ENCODE peak calls at places on chromosome 22, in six cellular contexts. I is pulmonary artery endothelial cell, P is iPS-NIHi11, V is NCI-H524, O is iris pigment epithelial cell, C is GM23248. W is an unnamed sample.

GRCh38 chr22:41341990-41342389 is 39.8 kb upstream of the TEF start:
- DNase-seq in I (no peak), P (no peak), V (no peak), O (peak), C (no peak), W (no peak)

GRCh38 chr22:35426801-35427140 is 26.8 kb downstream of the MCM5 start:
- DNase-seq in I (no peak), P (no peak), V (no peak), O (no peak), C (no peak), W (no peak)

GRCh38 chr22:32338757-32339156 is 18.9 kb upstream of the RFPL3 start:
- DNase-seq in I (no peak), P (no peak), V (no peak), O (no peak), C (no peak), W (no peak)

GRCh38 chr22:46547883-46548244 is 10.4 kb upstream of the CELSR1 start:
- DNase-seq in I (peak), P (no peak), V (no peak), O (peak), C (peak), W (peak)

GRCh38 chr22:31179345-31179744 is 19.4 kb downstream of the RNF185 start:
- DNase-seq in I (no peak), P (peak), V (no peak), O (peak), C (peak), W (no peak)

GRCh38 chr22:28016781-28017557 is 97.9 kb upstream of the PITPNB start:
- DNase-seq in I (no peak), P (no peak), V (no peak), O (no peak), C (no peak), W (no peak)

GRCh38 chr22:23698094-23698493 is 7.3 kb downstream of the RGL4 start:
- DNase-seq in I (no peak), P (no peak), V (no peak), O (no peak), C (no peak), W (no peak)

GRCh38 chr22:43004362-43005035 is 10.4 kb downstream of the PACSIN2 start:
- DNase-seq in I (no peak), P (no peak), V (no peak), O (no peak), C (peak), W (no peak)

GRCh38 chr22:29458551-29458950 is 20.2 kb downstream of the RFPL1 start:
- DNase-seq in I (no peak), P (no peak), V (no peak), O (no peak), C (no peak), W (no peak)

GRCh38 chr22:37254867-37255233 is 10.8 kb upstream of the RAC2 start:
- DNase-seq in I (peak), P (no peak), V (no peak), O (peak), C (no peak), W (peak)

GRCh38 chr22:23913306-23913660 is 19.1 kb downstream of the MIF start:
- DNase-seq in I (no peak), P (no peak), V (no peak), O (no peak), C (no peak), W (no peak)

GRCh38 chr22:41094036-41094435 is 1.6 kb downstream of the EP300 start:
- DNase-seq in I (no peak), P (no peak), V (peak), O (peak), C (peak), W (no peak)

GRCh38 chr22:27512283-27512761 is 289.2 kb downstream of the MN1 start:
- DNase-seq in I (peak), P (no peak), V (no peak), O (peak), C (peak), W (peak)

GRCh38 chr22:45358127-45358526 is 48.4 kb downstream of the FAM118A start:
- DNase-seq in I (no peak), P (no peak), V (no peak), O (no peak), C (peak), W (no peak)

GRCh38 chr22:29184886-29185575 is 20.7 kb upstream of the EMID1 start:
- DNase-seq in I (no peak), P (no peak), V (no peak), O (no peak), C (no peak), W (no peak)

GRCh38 chr22:30922151-30922611 is 46.4 kb downstream of the MORC2 start:
- DNase-seq in I (no peak), P (no peak), V (no peak), O (peak), C (peak), W (no peak)

GRCh38 chr22:29157759-29158535 is 47.7 kb upstream of the EMID1 start:
- DNase-seq in I (no peak), P (peak), V (no peak), O (no peak), C (no peak), W (no peak)

GRCh38 chr22:36328635-36329216 is 59.0 kb downstream of the MYH9 start:
- DNase-seq in I (no peak), P (no peak), V (no peak), O (peak), C (peak), W (no peak)

GRCh38 chr22:32969502-32969901 is 88.7 kb downstream of the SYN3 start:
- DNase-seq in I (no peak), P (no peak), V (no peak), O (no peak), C (no peak), W (no peak)

GRCh38 chr22:36982136-36982535 is 37.1 kb downstream of the TST start:
- DNase-seq in I (no peak), P (no peak), V (peak), O (no peak), C (no peak), W (no peak)

GRCh38 chr22:36767035-36767775 is 8.7 kb downstream of the IFT27 start:
- DNase-seq in I (no peak), P (no peak), V (no peak), O (no peak), C (no peak), W (no peak)

GRCh38 chr22:36136988-36137387 is 23.6 kb downstream of the APOL3 start:
- DNase-seq in I (no peak), P (no peak), V (no peak), O (peak), C (peak), W (no peak)

GRCh38 chr22:42343136-42343484 is 72.7 kb upstream of the TCF20 start:
- DNase-seq in I (no peak), P (no peak), V (peak), O (no peak), C (no peak), W (no peak)

GRCh38 chr22:21589415-21589814 is 21.9 kb downstream of the UBE2L3 start:
- DNase-seq in I (no peak), P (no peak), V (no peak), O (no peak), C (no peak), W (no peak)

GRCh38 chr22:42651134-42651533 is 1.9 kb upstream of the CYB5R3 start:
- DNase-seq in I (no peak), P (no peak), V (no peak), O (peak), C (peak), W (no peak)

GRCh38 chr22:48327721-48328120 is 1500.0 kb downstream of the BRD1 start:
- DNase-seq in I (no peak), P (no peak), V (no peak), O (no peak), C (no peak), W (no peak)

GRCh38 chr22:44520695-44521094 is 22.7 kb upstream of the RTL6 start:
- DNase-seq in I (no peak), P (no peak), V (no peak), O (no peak), C (peak), W (no peak)

GRCh38 chr22:21727768-21728167 is 7.8 kb downstream of the YPEL1 start:
- DNase-seq in I (no peak), P (no peak), V (no peak), O (no peak), C (no peak), W (no peak)

GRCh38 chr22:36285545-36285944 is 32.6 kb downstream of the APOL1 start:
- DNase-seq in I (no peak), P (no peak), V (no peak), O (no peak), C (no peak), W (no peak)

GRCh38 chr22:27185099-27185709 is 527.8 kb downstream of the MIAT start:
- DNase-seq in I (no peak), P (no peak), V (no peak), O (no peak), C (no peak), W (no peak)

GRCh38 chr22:38353142-38353629 is 36.0 kb upstream of the CSNK1E start:
- DNase-seq in I (no peak), P (peak), V (no peak), O (peak), C (peak), W (no peak)

GRCh38 chr22:39148024-39148726 is 4.3 kb downstream of the CBX7 start:
- DNase-seq in I (no peak), P (no peak), V (no peak), O (no peak), C (no peak), W (no peak)

GRCh38 chr22:37690901-37691504 is 4.9 kb downstream of the NOL12 start:
- DNase-seq in I (no peak), P (no peak), V (no peak), O (no peak), C (no peak), W (no peak)

GRCh38 chr22:45402466-45402865 is 10.9 kb downstream of the SMC1B start:
- DNase-seq in I (no peak), P (no peak), V (no peak), O (no peak), C (no peak), W (no peak)

GRCh38 chr22:27810566-27810965 is 9.0 kb upstream of the MN1 start:
- DNase-seq in I (no peak), P (peak), V (no peak), O (no peak), C (peak), W (no peak)

GRCh38 chr22:22813126-22814075 is 74.2 kb upstream of the IGLL5 start:
- DNase-seq in I (no peak), P (no peak), V (no peak), O (no peak), C (no peak), W (no peak)

GRCh38 chr22:30806391-30806861 is 111.8 kb downstream of the OSBP2 start:
- DNase-seq in I (peak), P (peak), V (no peak), O (peak), C (peak), W (peak)